ENCODE peak calls at places on chromosomes 5 and 9, in five cellular contexts. W is mesenchymal stem cell, C is neuronal stem cell, Y is mesendoderm, T is H1. H is an unnamed sample.

GRCh38 chr5:176609724-176610429 is at the start of gene GPRIN1:
- DNase-seq in C (peak), W (peak), T (no peak), Y (peak), H (peak)

GRCh38 chr9:35615981-35616680 is 2.1 kb downstream of the CD72 start:
- DNase-seq in W (no peak), T (no peak), Y (peak), C (no peak), H (no peak)

GRCh38 chr9:89698606-89699005 is 93.8 kb downstream of the GADD45G start:
- DNase-seq in C (no peak), W (no peak), T (no peak), Y (no peak), H (no peak)

GRCh38 chr9:132243156-132244074 is 81.6 kb downstream of the NTNG2 start:
- DNase-seq in Y (no peak), C (no peak), T (no peak), W (no peak), H (peak)

GRCh38 chr9:123946257-123946855 is 16.4 kb upstream of the DENND1A start:
- DNase-seq in Y (no peak), C (no peak), W (no peak), T (no peak), H (no peak)

GRCh38 chr9:107770716-107771115 is 281.1 kb upstream of the KLF4 start:
- DNase-seq in Y (no peak), T (no peak), W (no peak), C (no peak), H (no peak)

GRCh38 chr5:82408033-82408432 is 129.9 kb upstream of the RPS23 start:
- DNase-seq in W (no peak), Y (no peak), C (no peak), T (no peak), H (no peak)

GRCh38 chr5:122403256-122403655 is 91.2 kb downstream of the SNCAIP start:
- DNase-seq in T (no peak), C (no peak), Y (no peak), W (no peak), H (no peak)

GRCh38 chr5:16304846-16305245 is 125.3 kb upstream of the MARCHF11 start:
- DNase-seq in Y (no peak), T (no peak), C (no peak), W (no peak), H (peak)

GRCh38 chr9:26264709-26265601 is 586.7 kb upstream of the TUSC1 start:
- DNase-seq in W (peak), Y (peak), C (no peak), T (no peak), H (peak)

GRCh38 chr5:159928122-159928960 is 12.1 kb downstream of the ADRA1B start:
- DNase-seq in Y (no peak), T (no peak), W (peak), C (no peak), H (peak)

GRCh38 chr5:149366169-149366750 is 8.4 kb downstream of the PCYOX1L start:
- DNase-seq in W (no peak), C (no peak), T (no peak), Y (no peak), H (no peak)

GRCh38 chr9:104386425-104387069 is 117.5 kb upstream of the OR13F1 start:
- DNase-seq in T (no peak), W (peak), Y (peak), C (peak), H (peak)

GRCh38 chr9:131954299-131954698 is 125.4 kb downstream of the MED27 start:
- DNase-seq in W (no peak), C (no peak), T (no peak), Y (peak), H (no peak)

GRCh38 chr5:61731946-61732314 is 399.9 kb downstream of the ZSWIM6 start:
- DNase-seq in W (no peak), Y (peak), T (no peak), C (no peak), H (no peak)

GRCh38 chr9:77177894-77178794 is 810 bp downstream of the VPS13A start:
- DNase-seq in Y (peak), W (peak), T (no peak), C (peak), H (peak)

GRCh38 chr5:175102717-175103116 is 341.3 kb downstream of the DRD1 start:
- DNase-seq in T (no peak), Y (no peak), W (no peak), C (no peak), H (no peak)

GRCh38 chr5:38718874-38719391 is 126.9 kb upstream of the OSMR start:
- DNase-seq in T (no peak), W (peak), Y (peak), C (no peak), H (peak)

GRCh38 chr9:93301911-93302525 is 118.1 kb downstream of the WNK2 start:
- DNase-seq in Y (no peak), C (no peak), W (no peak), T (no peak), H (no peak)

GRCh38 chr9:29176786-29177185 is 1603.5 kb upstream of the C9orf72 start:
- DNase-seq in T (no peak), C (no peak), Y (no peak), W (no peak), H (no peak)

GRCh38 chr5:119578937-119579336 is 50.4 kb upstream of the FAM170A start:
- DNase-seq in T (peak), W (peak), Y (peak), C (no peak), H (peak)

GRCh38 chr9:127931092-127931881 is 710 bp upstream of the PIP5KL1 start:
- DNase-seq in W (peak), Y (peak), T (no peak), C (no peak), H (peak)

GRCh38 chr9:1837453-1838084 is 177.6 kb upstream of the SMARCA2 start:
- DNase-seq in Y (peak), T (peak), C (peak), W (no peak), H (peak)

GRCh38 chr5:143227301-143227700 is 176.2 kb downstream of the NR3C1 start:
- DNase-seq in W (no peak), T (no peak), Y (no peak), C (no peak), H (no peak)

GRCh38 chr5:127609016-127609415 is 39.9 kb upstream of the CTXN3 start:
- DNase-seq in W (no peak), T (no peak), Y (peak), C (no peak), H (no peak)

GRCh38 chr5:72815580-72816296 is 723 bp upstream of the TNPO1 start:
- DNase-seq in C (no peak), Y (no peak), T (no peak), W (no peak), H (no peak)

DNA sequence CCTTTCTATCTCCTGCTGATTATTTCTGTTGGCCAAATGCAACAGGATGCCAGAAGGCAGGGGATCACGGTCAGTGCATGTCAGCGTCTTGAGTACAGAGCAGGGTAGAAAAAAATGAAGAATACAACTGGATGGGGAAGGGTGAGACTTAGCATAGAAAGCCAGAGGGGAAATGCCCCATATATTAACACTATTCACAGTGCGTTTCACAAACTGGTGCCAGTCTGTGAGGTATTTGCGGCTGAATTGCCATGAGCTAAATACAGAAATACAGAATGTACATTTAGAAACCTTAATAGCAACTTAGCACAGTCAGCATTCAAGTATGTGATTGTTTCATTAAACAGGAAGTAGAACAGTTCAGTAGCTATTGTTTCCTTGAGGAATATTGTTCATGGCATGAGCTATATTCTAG is 31.0 kb upstream of the SLC1A3 start:
- DNase-seq in W (no peak), T (no peak), C (no peak), Y (no peak), H (peak)
- H2BK15ac ChIP-seq in W (no peak), T (no peak), C (no peak), Y (no peak), H (no peak)

GRCh38 chr5:172009536-172010270 is 3.3 kb upstream of the FBXW11 start:
- DNase-seq in C (no peak), W (no peak), T (no peak), Y (peak), H (no peak)

GRCh38 chr5:172008689-172009141 is 2.3 kb upstream of the FBXW11 start:
- DNase-seq in C (no peak), W (no peak), T (peak), Y (peak), H (no peak)

GRCh38 chr5:172007153-172007794 is 836 bp upstream of the FBXW11 start:
- DNase-seq in Y (peak), C (no peak), T (no peak), W (peak), H (peak)

GRCh38 chr5:172006378-172007152 is at the start of gene FBXW11:
- DNase-seq in W (peak), Y (peak), T (peak), C (peak), H (peak)

DNA sequence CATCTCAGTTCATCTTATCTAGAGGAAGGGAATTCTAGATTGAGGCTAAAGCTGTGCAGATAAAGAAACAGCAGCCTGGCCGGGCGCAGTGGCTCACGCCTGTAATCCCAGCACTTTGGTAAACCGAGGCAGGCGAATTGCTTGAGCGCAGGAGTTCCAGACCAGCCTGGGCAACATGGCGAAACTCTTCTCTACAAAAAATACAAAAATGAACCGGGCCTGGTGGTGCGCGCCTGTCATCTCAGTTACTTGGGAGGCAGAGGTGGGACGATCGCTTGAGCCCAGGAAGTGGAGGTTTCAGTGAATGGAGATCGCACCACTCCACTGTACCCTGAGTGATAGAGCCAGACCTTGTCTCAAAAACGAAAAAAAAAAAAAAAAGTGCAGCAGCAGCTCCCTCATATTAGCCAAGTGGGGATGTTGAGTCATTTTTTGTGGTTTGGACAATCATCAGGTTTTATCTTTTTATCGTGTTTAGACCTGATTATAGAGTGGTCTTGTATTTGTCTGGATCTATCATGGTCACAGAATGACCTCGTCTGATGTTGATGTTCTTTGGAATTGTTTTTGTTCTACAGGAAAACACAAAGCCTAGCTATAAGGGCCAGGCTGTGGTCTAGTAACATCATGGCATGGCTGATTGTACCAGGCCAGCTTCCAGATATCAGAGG is 1.5 kb upstream of the FBXW11 start:
- DNase-seq in C (no peak), W (peak), T (no peak), Y (no peak), H (peak)
- H3K4me3 ChIP-seq in C (no peak), W (peak), T (peak), Y (no peak), H (peak)

DNA sequence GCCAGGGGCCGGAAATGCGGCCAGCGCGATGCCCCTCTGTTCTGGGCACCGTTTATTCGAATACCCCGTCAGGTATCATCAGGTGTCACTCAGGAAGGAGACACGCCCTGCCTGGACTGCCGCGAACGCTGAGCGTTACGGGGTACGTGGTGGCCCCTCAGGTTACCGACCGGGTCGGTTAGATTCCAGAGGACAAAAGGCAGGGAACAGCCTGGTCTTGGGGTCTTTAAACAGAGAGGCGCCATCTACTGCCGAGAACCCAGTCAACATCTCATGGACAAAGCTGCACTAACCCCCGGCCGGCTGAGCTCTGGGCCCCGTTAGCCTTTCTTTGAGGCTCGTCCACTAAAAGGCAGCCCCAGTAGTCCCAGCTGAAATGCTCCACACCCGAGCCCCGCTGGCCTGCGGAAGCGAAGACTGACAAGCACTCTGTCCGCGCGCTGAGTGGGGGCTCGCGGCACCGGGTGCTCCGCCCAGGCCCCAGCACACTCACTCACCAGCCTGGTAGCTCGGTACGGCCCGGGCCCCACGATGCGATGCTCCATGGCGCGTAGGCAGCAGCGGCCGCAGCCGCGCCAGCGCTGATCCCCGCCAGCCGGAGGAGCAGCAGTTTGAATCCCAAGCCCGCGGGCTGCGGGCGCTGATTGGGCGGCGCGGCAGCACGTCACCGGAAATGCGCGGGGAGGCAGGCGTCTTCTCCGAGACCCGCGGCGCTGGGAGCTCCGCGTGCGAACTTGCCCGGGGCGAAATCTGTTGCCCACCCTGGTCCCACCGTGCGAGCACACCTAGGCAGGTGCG is at the start of gene DEPDC1B:
- DNase-seq in C (peak), Y (peak), T (peak), W (peak), H (peak)
- H2BK15ac ChIP-seq in C (peak), Y (no peak), T (peak), W (peak), H (no peak)

DNA sequence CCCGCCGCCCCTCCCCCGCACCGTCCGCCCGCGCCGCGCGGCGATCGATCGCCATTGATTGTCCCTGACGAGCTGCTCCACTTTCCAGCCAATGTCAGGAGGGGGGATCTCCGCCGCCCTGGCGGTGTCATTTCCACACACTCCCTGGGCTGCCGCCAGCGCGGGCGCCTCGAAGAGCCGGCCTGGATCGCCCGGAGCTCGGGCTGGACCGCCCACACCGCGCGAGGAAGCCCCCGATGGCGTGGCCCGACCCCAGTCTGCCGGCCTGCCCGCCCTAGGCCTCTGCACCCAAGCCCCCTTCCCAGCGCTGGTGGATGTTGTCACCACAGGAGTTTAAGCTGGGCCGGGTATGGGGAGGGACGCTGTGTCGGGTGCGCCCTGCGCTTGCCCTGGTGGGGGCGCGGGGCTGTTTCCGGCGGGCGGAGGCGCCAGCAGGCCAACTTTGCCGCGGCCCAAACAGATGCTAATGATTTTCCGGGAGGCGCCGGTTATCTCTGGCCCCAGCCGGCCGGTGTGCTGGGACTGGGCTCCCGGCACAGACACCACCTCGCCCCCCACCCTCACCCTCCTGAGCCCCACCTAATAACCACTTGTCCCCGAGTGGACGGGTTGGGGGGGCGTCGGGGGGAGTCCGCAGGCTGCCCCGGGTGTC is 10.6 kb upstream of the CXXC5 start:
- DNase-seq in Y (peak), T (no peak), W (peak), C (no peak), H (peak)
- H3K4me3 ChIP-seq in Y (peak), T (peak), W (peak), C (peak), H (peak)

DNA sequence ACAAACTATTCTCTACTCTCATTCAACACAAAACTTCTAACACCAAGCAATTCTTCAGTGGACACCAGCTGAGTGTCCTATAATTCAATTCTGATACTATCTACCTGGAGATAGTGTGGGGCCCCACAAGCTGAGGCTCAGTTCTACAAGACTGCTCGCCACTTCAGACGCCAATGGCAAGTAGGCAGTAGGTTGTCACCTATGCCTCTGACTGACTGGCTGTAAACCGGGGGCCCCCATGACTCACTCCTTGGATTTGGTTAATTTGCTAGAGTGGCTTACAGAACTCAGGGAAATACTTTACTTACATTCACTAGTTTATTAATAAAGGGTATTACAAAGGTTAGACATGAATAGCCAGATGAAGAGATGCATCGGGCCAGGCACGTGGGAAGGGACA is 21.5 kb downstream of the INIP start:
- DNase-seq in C (no peak), Y (no peak), W (no peak), T (no peak), H (no peak)
- H2BK15ac ChIP-seq in C (no peak), Y (no peak), W (no peak), T (no peak), H (no peak)

H was measured in IMR-90.